ENCODE peak calls at places on chromosome 22, in seven cellular contexts. O is midbrain, U is amniotic stem cell, Z is progenitor cell of endocrine pancreas, D is bronchial epithelial cell, N is posterior vena cava, H is SW 1271. Y is an unnamed sample.

GRCh38 chr22:49368221-49368975 is 459.3 kb downstream of the BRD1 start:
- DNase-seq in O (no peak), U (no peak), Z (no peak), D (no peak), N (peak), H (no peak), Y (no peak)

GRCh38 chr22:23182289-23183106 is 2.2 kb downstream of the BCR start:
- DNase-seq in O (peak), U (no peak), Z (no peak), D (peak), N (no peak), H (no peak), Y (no peak)

GRCh38 chr22:45830531-45831245 is 146.3 kb downstream of the WNT7B start:
- DNase-seq in O (no peak), U (no peak), Z (no peak), D (peak), N (no peak), H (peak), Y (no peak)

GRCh38 chr22:49086606-49087157 is 741.0 kb downstream of the BRD1 start:
- DNase-seq in O (no peak), U (no peak), Z (no peak), D (no peak), N (peak), H (no peak), Y (no peak)

GRCh38 chr22:47030881-47031627 is 268.6 kb downstream of the TBC1D22A start:
- DNase-seq in O (no peak), U (no peak), Z (no peak), D (no peak), N (peak), H (no peak), Y (no peak)

GRCh38 chr22:40247976-40248375 is 70.3 kb downstream of the TNRC6B start:
- DNase-seq in O (no peak), U (no peak), Z (no peak), D (no peak), N (no peak), H (no peak), Y (no peak)

GRCh38 chr22:43993072-43993760 is 30.9 kb upstream of the PARVB start:
- DNase-seq in O (peak), U (peak), Z (peak), D (peak), N (no peak), H (peak), Y (peak)

GRCh38 chr22:29434288-29434687 is 4.1 kb upstream of the RFPL1 start:
- DNase-seq in O (no peak), U (no peak), Z (no peak), D (peak), N (no peak), H (no peak), Y (no peak)

GRCh38 chr22:37561209-37562048 is 1.1 kb downstream of the CDC42EP1 start:
- DNase-seq in O (peak), U (peak), Z (peak), D (peak), N (peak), H (peak), Y (peak)

GRCh38 chr22:30880181-30880601 is 88.4 kb downstream of the MORC2 start:
- DNase-seq in O (no peak), U (no peak), Z (no peak), D (no peak), N (no peak), H (no peak), Y (no peak)

GRCh38 chr22:39907605-39908097 is 6.8 kb downstream of the GRAP2 start:
- DNase-seq in O (no peak), U (no peak), Z (no peak), D (no peak), N (no peak), H (no peak), Y (no peak)

GRCh38 chr22:30490399-30490798 is 15.1 kb downstream of the SEC14L4 start:
- DNase-seq in O (no peak), U (no peak), Z (no peak), D (no peak), N (no peak), H (no peak), Y (no peak)

GRCh38 chr22:16783930-16784354 is 41.3 kb downstream of the XKR3 start:
- DNase-seq in O (no peak), U (no peak), Z (no peak), D (no peak), N (no peak), H (peak), Y (no peak)

GRCh38 chr22:48300877-48301276 is 1526.8 kb downstream of the BRD1 start:
- DNase-seq in O (no peak), U (no peak), Z (no peak), D (no peak), N (no peak), H (no peak), Y (no peak)

GRCh38 chr22:19761022-19761499 is 483 bp downstream of the TBX1 start:
- DNase-seq in O (no peak), U (no peak), Z (no peak), D (no peak), N (no peak), H (no peak), Y (no peak)

GRCh38 chr22:50046481-50047245 is 11.4 kb downstream of the TTLL8 start:
- DNase-seq in O (no peak), U (no peak), Z (no peak), D (no peak), N (peak), H (no peak), Y (no peak)

GRCh38 chr22:25380141-25380747 is 160.8 kb downstream of the CRYBB2 start:
- DNase-seq in O (no peak), U (no peak), Z (no peak), D (no peak), N (no peak), H (no peak), Y (no peak)

GRCh38 chr22:43136255-43136654 is 6.9 kb downstream of the MCAT start:
- DNase-seq in O (no peak), U (no peak), Z (peak), D (no peak), N (no peak), H (no peak), Y (peak)

GRCh38 chr22:36334838-36335603 is 52.7 kb downstream of the MYH9 start:
- DNase-seq in O (peak), U (no peak), Z (no peak), D (peak), N (no peak), H (no peak), Y (peak)

GRCh38 chr22:38753894-38754246 is 1.9 kb downstream of the SUN2 start:
- DNase-seq in O (no peak), U (no peak), Z (no peak), D (no peak), N (no peak), H (no peak), Y (no peak)

GRCh38 chr22:27667121-27667843 is 134.3 kb downstream of the MN1 start:
- DNase-seq in O (no peak), U (no peak), Z (no peak), D (no peak), N (no peak), H (no peak), Y (no peak)

GRCh38 chr22:44402196-44403111 is 89.7 kb upstream of the SHISAL1 start:
- DNase-seq in O (no peak), U (no peak), Z (no peak), D (no peak), N (peak), H (no peak), Y (no peak)

GRCh38 chr22:42794551-42795510 is 62.2 kb downstream of the ARFGAP3 start:
- DNase-seq in O (no peak), U (no peak), Z (no peak), D (no peak), N (peak), H (no peak), Y (no peak)

GRCh38 chr22:50079689-50080465 is 5.3 kb downstream of the MLC1 start:
- DNase-seq in O (no peak), U (no peak), Z (no peak), D (no peak), N (no peak), H (no peak), Y (no peak)

GRCh38 chr22:18044548-18045271 is 20.3 kb upstream of the MICAL3 start:
- DNase-seq in O (peak), U (no peak), Z (no peak), D (no peak), N (peak), H (no peak), Y (peak)

GRCh38 chr22:36386900-36387663 is 685 bp downstream of the MYH9 start:
- DNase-seq in O (no peak), U (no peak), Z (no peak), D (no peak), N (peak), H (no peak), Y (peak)

GRCh38 chr22:49664891-49665290 is 162.8 kb downstream of the BRD1 start:
- DNase-seq in O (no peak), U (no peak), Z (no peak), D (no peak), N (no peak), H (no peak), Y (no peak)

GRCh38 chr22:33116846-33117547 is 58.8 kb upstream of the SYN3 start:
- DNase-seq in O (no peak), U (no peak), Z (no peak), D (peak), N (no peak), H (peak), Y (no peak)

GRCh38 chr22:43542681-43543521 is 131.1 kb downstream of the MPPED1 start:
- DNase-seq in O (no peak), U (no peak), Z (no peak), D (no peak), N (peak), H (no peak), Y (no peak)

GRCh38 chr22:45460288-45461109 is 42.2 kb upstream of the FBLN1 start:
- DNase-seq in O (no peak), U (no peak), Z (no peak), D (no peak), N (peak), H (no peak), Y (no peak)

GRCh38 chr22:20405291-20405930 is 11.5 kb downstream of the ZNF74 start:
- DNase-seq in O (no peak), U (no peak), Z (no peak), D (no peak), N (no peak), H (no peak), Y (no peak)

GRCh38 chr22:46625843-46626349 is 5.7 kb downstream of the GRAMD4 start:
- DNase-seq in O (no peak), U (no peak), Z (no peak), D (no peak), N (no peak), H (no peak), Y (no peak)

GRCh38 chr22:27930246-27931060 is 11.4 kb upstream of the PITPNB start:
- DNase-seq in O (no peak), U (no peak), Z (no peak), D (peak), N (no peak), H (no peak), Y (no peak)

GRCh38 chr22:48161354-48161753 is 1398.9 kb downstream of the TBC1D22A start:
- DNase-seq in O (no peak), U (no peak), Z (no peak), D (no peak), N (peak), H (no peak), Y (no peak)

GRCh38 chr22:46473021-46473779 is 64.2 kb downstream of the CELSR1 start:
- DNase-seq in O (no peak), U (no peak), Z (no peak), D (no peak), N (no peak), H (no peak), Y (no peak)